ENCODE peak calls at places on chromosomes 7 and 10, in eight cellular contexts. X is mammary epithelial cell; B is lung; A is CD8-positive, alpha-beta T cell; S is stomach; P is fibroblast of lung; C is heart left ventricle; G is neural progenitor cell. N is an unnamed sample.

GRCh38 chr7:132756482-132756990 is 180.3 kb upstream of the PLXNA4 start:
- DNase-seq in X (no peak), B (no peak), A (no peak), S (no peak), P (no peak), C (no peak), G (no peak), N (no peak)

GRCh38 chr7:8684426-8684825 is 251.0 kb downstream of the NXPH1 start:
- DNase-seq in X (no peak), B (no peak), A (no peak), S (no peak), P (no peak), C (no peak), G (no peak), N (no peak)

GRCh38 chr7:68998136-68998535 is 600.1 kb upstream of the AUTS2 start:
- DNase-seq in X (no peak), B (no peak), A (no peak), S (no peak), P (peak; percentile 28), C (no peak), G (no peak), N (no peak)

GRCh38 chr7:121020652-121021051 is 32.1 kb downstream of the CPED1 start:
- DNase-seq in X (peak; percentile 63), B (no peak), A (no peak), S (no peak), P (peak; percentile 62), C (no peak), G (no peak), N (no peak)

GRCh38 chr7:31076051-31076450 is 23.9 kb downstream of the ADCYAP1R1 start:
- DNase-seq in X (no peak), B (no peak), A (no peak), S (no peak), P (no peak), C (no peak), G (no peak), N (no peak)

GRCh38 chr7:132750056-132750455 is 173.8 kb upstream of the PLXNA4 start:
- DNase-seq in X (no peak), B (no peak), A (no peak), S (no peak), P (no peak), C (no peak), G (no peak), N (no peak)

GRCh38 chr7:80960228-80960627 is 41.4 kb upstream of the SEMA3C start:
- DNase-seq in X (no peak), B (no peak), A (no peak), S (no peak), P (peak; percentile 32), C (no peak), G (no peak), N (no peak)

GRCh38 chr7:77734590-77735421 is 38.5 kb downstream of the RSBN1L start:
- DNase-seq in X (no peak), B (no peak), A (no peak), S (no peak), P (no peak), C (no peak), G (no peak), N (no peak)

GRCh38 chr7:155644971-155645509 is 579 bp downstream of the RBM33 start:
- DNase-seq in X (peak; percentile 46), B (peak; percentile 33), A (peak; percentile 45), S (peak; percentile 32), P (peak; percentile 28), C (peak; percentile 22), G (peak; percentile 60), N (peak; percentile 15)

GRCh38 chr10:113412161-113412560 is 140.7 kb upstream of the HABP2 start:
- DNase-seq in X (no peak), B (no peak), A (no peak), S (no peak), P (no peak), C (no peak), G (no peak), N (no peak)

GRCh38 chr10:114767101-114767588 is 54.4 kb upstream of the FHIP2A start:
- DNase-seq in X (peak; percentile 49), B (no peak), A (no peak), S (no peak), P (peak; percentile 74), C (no peak), G (no peak), N (no peak)

GRCh38 chr7:1268076-1268815 is 35.6 kb downstream of the UNCX start:
- DNase-seq in X (no peak), B (no peak), A (no peak), S (no peak), P (no peak), C (no peak), G (no peak), N (no peak)

GRCh38 chr7:32937344-32938174 is 19.7 kb upstream of the FKBP9 start:
- DNase-seq in X (no peak), B (peak; percentile 38), A (no peak), S (peak; percentile 58), P (peak; percentile 23), C (peak; percentile 55), G (no peak), N (peak; percentile 21)
- H3K4me3 ChIP-seq in X (no peak overlapping the region), B (no peak overlapping the region), A (no peak overlapping the region), S (no peak overlapping the region), P (no peak overlapping the region), C (no peak overlapping the region), G (no peak overlapping the region), N (no peak overlapping the region)

GRCh38 chr10:119447823-119448546 is 94.5 kb downstream of the RGS10 start:
- DNase-seq in X (no peak), B (no peak), A (no peak), S (no peak), P (no peak), C (no peak), G (no peak), N (no peak)

GRCh38 chr10:119447421-119447820 is 95.1 kb downstream of the RGS10 start:
- DNase-seq in X (no peak), B (no peak), A (no peak), S (no peak), P (no peak), C (no peak), G (no peak), N (no peak)

GRCh38 chr10:119449210-119449584 is 93.3 kb downstream of the RGS10 start:
- DNase-seq in X (no peak), B (no peak), A (no peak), S (no peak), P (no peak), C (no peak), G (no peak), N (no peak)

GRCh38 chr10:119449760-119450461 is 92.6 kb downstream of the RGS10 start:
- DNase-seq in X (peak; percentile 39), B (peak; percentile 57), A (no peak), S (no peak), P (peak; percentile 52), C (no peak), G (no peak), N (no peak)

GRCh38 chr10:119448579-119449209 is 93.8 kb downstream of the RGS10 start:
- DNase-seq in X (no peak), B (no peak), A (no peak), S (no peak), P (no peak), C (no peak), G (no peak), N (no peak)
- H3K4me1 ChIP-seq in X (peaks cover 17% of the 10 kb centered on the region), B (no peaks in the 10 kb centered on the region), A (peaks cover 10% of the 10 kb centered on the region), S (peaks cover 6% of the 10 kb centered on the region), P (peaks cover 13% of the 10 kb centered on the region), C (peaks cover 3% of the 10 kb centered on the region), G (peaks cover 9% of the 10 kb centered on the region), N (no peaks in the 10 kb centered on the region)

GRCh38 chr7:131555565-131556054 is 818 bp downstream of the PODXL start:
- DNase-seq in X (no peak), B (no peak), A (no peak), S (no peak), P (no peak), C (no peak), G (peak; percentile 28), N (no peak)

GRCh38 chr7:131554880-131555516 is 1.4 kb downstream of the PODXL start:
- DNase-seq in X (no peak), B (no peak), A (no peak), S (no peak), P (no peak), C (no peak), G (peak; percentile 10), N (no peak)

GRCh38 chr7:131548371-131548770 is 8.1 kb downstream of the PODXL start:
- DNase-seq in X (no peak), B (no peak), A (no peak), S (no peak), P (no peak), C (no peak), G (no peak), N (no peak)

GRCh38 chr7:131553906-131554305 is 2.5 kb downstream of the PODXL start:
- DNase-seq in X (no peak), B (no peak), A (no peak), S (no peak), P (no peak), C (no peak), G (no peak), N (no peak)

GRCh38 chr7:131552053-131552452 is 4.4 kb downstream of the PODXL start:
- DNase-seq in X (no peak), B (no peak), A (no peak), S (no peak), P (no peak), C (no peak), G (no peak), N (no peak)
- H3K4me3 ChIP-seq in X (no peak overlapping the region), B (no peak overlapping the region), A (no peak overlapping the region), S (no peak overlapping the region), P (no peak overlapping the region), C (peak overlapping the region; percentile 94), G (no peak overlapping the region), N (no peak overlapping the region)

GRCh38 chr10:93463723-93464511 is 18.2 kb downstream of the MYOF start:
- DNase-seq in X (no peak), B (no peak), A (no peak), S (no peak), P (peak; percentile 79), C (no peak), G (no peak), N (no peak)

GRCh38 chr10:93462371-93462770 is 19.8 kb downstream of the MYOF start:
- DNase-seq in X (no peak), B (no peak), A (no peak), S (no peak), P (no peak), C (no peak), G (no peak), N (no peak)

GRCh38 chr10:93465806-93466675 is 16.1 kb downstream of the MYOF start:
- DNase-seq in X (peak; percentile 98), B (peak; percentile 85), A (no peak), S (peak; percentile 89), P (peak; percentile 95), C (peak; percentile 81), G (no peak), N (peak; percentile 95)

GRCh38 chr10:93462881-93463280 is 19.3 kb downstream of the MYOF start:
- DNase-seq in X (peak; percentile 56), B (peak; percentile 80), A (no peak), S (no peak), P (peak; percentile 76), C (no peak), G (no peak), N (no peak)

DNA sequence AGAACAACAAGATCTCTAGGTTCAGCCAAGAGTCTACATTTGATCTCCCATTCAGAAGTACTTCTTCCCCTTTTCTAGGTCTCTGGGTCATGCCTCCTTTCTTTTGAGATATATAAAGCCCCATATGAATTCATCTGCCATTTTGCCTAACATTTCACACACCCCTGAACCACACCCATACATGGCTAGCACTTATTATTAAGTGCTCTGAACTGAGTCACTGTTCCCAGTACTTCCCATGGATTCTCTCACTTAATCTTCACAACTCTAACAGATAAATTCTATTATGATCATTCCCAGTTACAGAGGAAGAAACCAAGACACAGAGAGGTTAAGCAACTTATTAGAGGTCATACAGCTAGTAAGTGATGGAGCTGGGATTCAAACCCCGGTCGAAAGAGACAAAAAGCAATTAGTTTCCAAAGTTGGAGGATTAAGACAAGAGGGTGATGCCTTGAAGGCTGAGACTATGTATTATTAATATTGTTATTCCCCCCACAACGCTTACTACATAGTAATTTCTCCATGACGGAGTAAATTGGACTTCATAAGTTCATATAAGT is 17.2 kb downstream of the MYOF start:
- DNase-seq in X (no peak), B (no peak), A (no peak), S (no peak), P (peak; percentile 63), C (no peak), G (no peak), N (no peak)
- H3K4me1 ChIP-seq in X (peaks cover 78% of the 10 kb centered on the region), B (peaks cover 18% of the 10 kb centered on the region), A (no peaks in the 10 kb centered on the region), S (peaks cover 80% of the 10 kb centered on the region), P (peaks cover 67% of the 10 kb centered on the region), C (peaks cover 11% of the 10 kb centered on the region), G (no peaks in the 10 kb centered on the region), N (peaks cover 22% of the 10 kb centered on the region)